ENCODE peak calls at places on chromosomes 5 and 9, in four cellular contexts. H is GM12878, G is SK-N-SH, Q is H1. F is an unnamed sample.

GRCh38 chr5:15645376-15645775 is 145.4 kb downstream of the FBXL7 start:
- DNase-seq in G (no peak), H (no peak), Q (no peak), F (no peak)

GRCh38 chr5:140018096-140018481 is 25.0 kb downstream of the NRG2 start:
- DNase-seq in G (peak; percentile 28), H (no peak), Q (no peak), F (no peak)

GRCh38 chr9:114677418-114677817 is 4.6 kb downstream of the TEX48 start:
- DNase-seq in H (no peak), G (no peak), Q (no peak), F (no peak)

GRCh38 chr5:152505442-152506042 is 100.5 kb upstream of the NMUR2 start:
- DNase-seq in Q (peak; percentile 64), H (no peak), G (peak; percentile 44), F (peak; percentile 53)

GRCh38 chr9:69546265-69546664 is 125.9 kb downstream of the APBA1 start:
- DNase-seq in H (no peak), G (peak; percentile 53), Q (no peak), F (no peak)

GRCh38 chr9:114178756-114179450 is 23.6 kb downstream of the COL27A1 start:
- DNase-seq in G (peak; percentile 61), Q (no peak), H (no peak), F (no peak)

GRCh38 chr9:76687861-76688374 is 76.3 kb upstream of the PCA3 start:
- DNase-seq in Q (peak; percentile 23), H (no peak), G (no peak), F (no peak)

GRCh38 chr5:38590846-38591245 is 34.4 kb upstream of the LIFR start:
- DNase-seq in H (no peak), G (no peak), Q (no peak), F (no peak)

GRCh38 chr9:71769175-71770165 is 1.2 kb upstream of the CEMIP2 start:
- DNase-seq in Q (peak; percentile 88), G (peak; percentile 37), H (no peak), F (peak; percentile 75)

GRCh38 chr5:181191526-181192336 is 13.3 kb downstream of the TRIM7 start:
- DNase-seq in H (peak; percentile 83), G (peak; percentile 95), Q (peak; percentile 100), F (peak; percentile 90)

GRCh38 chr9:515665-516064 is 301.0 kb downstream of the DOCK8 start:
- DNase-seq in Q (no peak), H (no peak), G (no peak), F (no peak)

GRCh38 chr9:30967484-30967883 is 1417.0 kb upstream of the ACO1 start:
- DNase-seq in G (no peak), H (no peak), Q (no peak), F (no peak)

GRCh38 chr5:36683821-36684434 is 77.5 kb downstream of the SLC1A3 start:
- DNase-seq in H (no peak), Q (no peak), G (peak; percentile 86), F (no peak)

GRCh38 chr5:150081541-150082283 is 4.6 kb downstream of the CSF1R start:
- DNase-seq in Q (no peak), G (no peak), H (no peak), F (no peak)

GRCh38 chr5:1346627-1347440 is 1.9 kb upstream of the CLPTM1L start:
- DNase-seq in H (no peak), G (no peak), Q (no peak), F (no peak)

GRCh38 chr5:153974813-153975163 is 63.9 kb downstream of the FAM114A2 start:
- DNase-seq in H (no peak), G (no peak), Q (no peak), F (no peak)

GRCh38 chr5:153969563-153969895 is 69.2 kb downstream of the FAM114A2 start:
- DNase-seq in G (no peak), H (no peak), Q (no peak), F (no peak)

GRCh38 chr5:153972240-153972639 is 66.5 kb downstream of the FAM114A2 start:
- DNase-seq in H (no peak), Q (no peak), G (no peak), F (no peak)

GRCh38 chr5:153970496-153970895 is 68.2 kb downstream of the FAM114A2 start:
- DNase-seq in H (no peak), Q (no peak), G (no peak), F (no peak)

GRCh38 chr5:153974131-153974812 is 64.4 kb downstream of the FAM114A2 start:
- DNase-seq in Q (peak; percentile 60), G (peak; percentile 48), H (no peak), F (peak; percentile 56)
- TF ChIP-seq NRF1 in Q (no peak), G (no peak), H (no peak), F (no peak)

DNA sequence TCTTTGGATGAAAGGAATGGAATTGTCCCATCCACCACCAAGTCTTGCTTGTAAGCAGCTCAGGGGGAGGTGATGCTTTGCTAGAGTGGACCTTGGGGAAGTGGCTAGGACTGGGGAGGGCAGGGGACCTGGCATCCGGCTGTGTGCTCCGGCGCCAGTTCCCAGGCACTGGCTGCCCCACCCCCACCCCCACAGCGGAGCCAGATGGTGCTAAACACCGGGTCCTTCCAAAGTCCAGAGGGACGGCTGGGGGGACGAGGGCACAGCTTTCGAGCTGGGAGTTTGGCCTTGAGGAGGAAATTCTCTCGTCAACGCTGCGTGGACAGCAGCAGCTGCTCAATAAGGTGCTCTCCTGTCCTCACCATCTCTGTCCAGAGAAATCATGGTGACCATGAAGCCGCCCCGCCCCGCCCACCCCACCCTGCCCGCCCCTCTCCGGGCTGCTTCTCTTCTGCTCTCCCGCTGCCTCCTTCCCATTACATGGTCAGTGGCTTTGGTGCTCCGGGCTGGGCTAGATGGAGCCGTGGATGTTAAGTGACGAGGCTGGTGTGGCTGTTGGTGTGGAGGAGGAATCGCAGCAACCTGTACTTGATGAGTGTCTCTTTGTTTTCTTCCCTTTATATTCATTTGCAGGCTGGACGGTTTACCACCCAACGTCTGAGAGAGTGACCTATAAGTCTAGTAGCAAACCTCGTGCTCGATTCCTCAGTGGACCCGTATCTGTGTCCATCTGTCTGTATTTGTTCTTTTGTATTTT is 115.7 kb downstream of the WNK2 start:
- DNase-seq in H (no peak), Q (no peak), G (peak; percentile 32), F (no peak)
- TF ChIP-seq NRF1 in H (no peak), Q (no peak), G (no peak), F (no peak)

DNA sequence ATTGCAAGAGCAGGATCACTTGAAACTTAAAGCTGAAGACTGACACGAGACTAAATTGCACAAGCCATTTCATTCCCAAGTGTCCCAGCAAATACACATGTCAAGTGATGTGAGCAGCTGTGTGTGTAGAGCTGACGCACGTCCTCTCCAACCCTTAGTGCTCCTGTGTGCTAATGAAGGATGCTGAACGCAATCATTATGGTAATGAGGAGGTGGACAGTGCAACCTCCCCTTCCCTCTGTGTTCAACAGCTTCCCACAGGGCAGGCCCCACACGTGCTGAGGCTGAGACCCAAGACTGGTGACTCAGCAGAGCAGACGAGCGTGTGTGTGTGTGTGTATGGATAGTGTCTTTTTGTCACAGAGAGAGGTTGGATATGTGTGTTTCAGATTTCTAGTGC is 702.1 kb downstream of the SEMA5A start:
- DNase-seq in Q (no peak), G (no peak), H (no peak), F (no peak)
- TF ChIP-seq NRF1 in Q (no peak), G (no peak), H (no peak), F (no peak)

GRCh38 chr9:131758972-131759647 is 19.2 kb upstream of the RAPGEF1 start:
- DNase-seq in G (no peak), Q (no peak), H (no peak), F (no peak)
- TF ChIP-seq NRF1 in G (no peak), Q (no peak), H (no peak), F (no peak)

GRCh38 chr5:58886315-58887207 is 303.7 kb downstream of the RAB3C start:
- DNase-seq in G (peak; percentile 72), Q (peak; percentile 77), H (no peak), F (peak; percentile 60)

GRCh38 chr5:58890265-58890664 is 307.4 kb downstream of the RAB3C start:
- DNase-seq in G (no peak), H (no peak), Q (no peak), F (no peak)

GRCh38 chr5:58887721-58888409 is 305.0 kb downstream of the RAB3C start:
- DNase-seq in H (no peak), Q (no peak), G (no peak), F (no peak)

GRCh38 chr5:58885265-58885664 is 302.4 kb downstream of the RAB3C start:
- DNase-seq in G (no peak), Q (no peak), H (no peak), F (no peak)

DNA sequence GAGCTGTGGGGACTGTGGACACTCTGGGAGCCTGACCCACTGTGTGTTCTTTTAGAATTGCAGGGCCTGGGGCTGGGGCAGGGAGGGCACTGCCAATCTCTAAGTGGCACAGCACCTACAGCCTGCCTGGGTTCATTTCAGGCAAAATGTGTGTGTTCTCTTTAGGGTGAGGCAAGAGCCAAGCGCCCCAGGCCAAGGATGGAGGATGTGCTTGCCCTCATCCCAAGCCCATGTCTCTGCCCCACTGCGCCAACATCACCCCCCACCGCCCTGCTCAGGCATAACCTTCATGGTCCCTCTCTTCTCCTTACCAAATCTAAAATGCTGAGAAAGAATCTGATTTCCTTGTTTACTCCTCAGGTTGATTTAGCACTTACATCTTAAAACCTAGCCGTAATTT is 304.4 kb downstream of the RAB3C start:
- DNase-seq in H (no peak), Q (no peak), G (no peak), F (no peak)
- TF ChIP-seq NRF1 in H (no peak), Q (no peak), G (no peak), F (no peak)

GRCh38 chr5:71384706-71385105 is 70.7 kb upstream of the BDP1 start:
- DNase-seq in G (no peak), Q (no peak), H (no peak), F (no peak)
- TF ChIP-seq NRF1 in G (no peak), Q (no peak), H (no peak), F (no peak)

GRCh38 chr9:12716823-12717222 is 23.6 kb downstream of the TYRP1 start:
- DNase-seq in G (no peak), H (no peak), Q (no peak), F (no peak)

GRCh38 chr9:12720551-12720950 is 27.4 kb downstream of the TYRP1 start:
- DNase-seq in H (no peak), G (no peak), Q (no peak), F (no peak)

GRCh38 chr9:12718482-12719026 is 25.4 kb downstream of the TYRP1 start:
- DNase-seq in G (no peak), H (no peak), Q (peak; percentile 60), F (no peak)

GRCh38 chr9:12717907-12718306 is 24.7 kb downstream of the TYRP1 start:
- DNase-seq in G (no peak), Q (no peak), H (no peak), F (no peak)

GRCh38 chr9:12719431-12719830 is 26.2 kb downstream of the TYRP1 start:
- DNase-seq in H (no peak), G (peak; percentile 22), Q (no peak), F (no peak)
- TF ChIP-seq NRF1 in H (no peak), G (no peak), Q (no peak), F (no peak)

GRCh38 chr5:180135128-180135955 is 63.8 kb upstream of the RNF130 start:
- DNase-seq in G (no peak), H (no peak), Q (peak; percentile 33), F (no peak)
- TF ChIP-seq NRF1 in G (no peak), H (no peak), Q (no peak), F (no peak)